ENCODE peak calls at places on chromosomes 16 and 17, in seven cellular contexts. B is stimulated activated effector memory CD8-positive, alpha-beta T cell treated with anti-CD3 and anti-CD28 coated beads, Interleukin-12 subunit alpha, Interleukin-12 subunit beta, amount 100 ng/mL, for 72 hours; G is CD8-positive, alpha-beta memory T cell; R is A549; N is GDM1; X is ELR; M is GM12865. T is an unnamed sample.

GRCh38 chr17:42682400-42683384 is at the start of gene CNTNAP1:
- DNase-seq in B (peak; percentile 61), G (no peak), R (peak; percentile 77), N (no peak), X (peak; percentile 86), M (peak; percentile 75), T (peak; percentile 69)

GRCh38 chr16:49019081-49019633 is 262.5 kb downstream of the CBLN1 start:
- DNase-seq in B (peak; percentile 13), G (no peak), R (no peak), N (no peak), X (peak; percentile 3), M (no peak), T (no peak)

GRCh38 chr17:1620486-1620885 is 8.1 kb downstream of the SLC43A2 start:
- DNase-seq in B (no peak), G (no peak), R (no peak), N (no peak), X (no peak), M (no peak), T (no peak)

GRCh38 chr17:76182016-76182764 is 41.1 kb upstream of the FOXJ1 start:
- DNase-seq in B (peak; percentile 99), G (peak; percentile 85), R (peak; percentile 97), N (peak; percentile 82), X (peak; percentile 92), M (peak; percentile 97), T (peak; percentile 95)

GRCh38 chr17:77308768-77309726 is 168.3 kb downstream of the SEC14L1 start:
- DNase-seq in B (no peak), G (no peak), R (no peak), N (no peak), X (peak; percentile 94), M (no peak), T (no peak)

GRCh38 chr16:78235168-78235800 is 135.8 kb downstream of the WWOX start:
- DNase-seq in B (peak; percentile 84), G (peak; percentile 33), R (peak; percentile 71), N (no peak), X (peak; percentile 28), M (peak; percentile 68), T (peak; percentile 62)

GRCh38 chr16:65099607-65100006 is 22.3 kb downstream of the CDH11 start:
- DNase-seq in B (no peak), G (no peak), R (no peak), N (no peak), X (no peak), M (no peak), T (no peak)

GRCh38 chr16:56356276-56357241 is 68.8 kb downstream of the AMFR start:
- DNase-seq in B (peak; percentile 80), G (peak; percentile 47), R (peak; percentile 91), N (no peak), X (peak; percentile 92), M (peak; percentile 91), T (peak; percentile 93)

GRCh38 chr17:18259621-18260331 is 686 bp upstream of the MIEF2 start:
- DNase-seq in B (no peak), G (no peak), R (no peak), N (no peak), X (peak; percentile 93), M (no peak), T (no peak)

GRCh38 chr17:77618731-77619130 is 339.8 kb upstream of the TNRC6C start:
- DNase-seq in B (no peak), G (no peak), R (no peak), N (no peak), X (no peak), M (no peak), T (no peak)

GRCh38 chr16:1865902-1866690 is 5.9 kb downstream of the MEIOB start:
- DNase-seq in B (no peak), G (no peak), R (no peak), N (no peak), X (no peak), M (no peak), T (no peak)

T was measured in dermis blood vessel endothelial cell.